ENCODE peak calls at places on chromosome 9, in ten cellular contexts. One of them, this sample, is unnamed.

GRCh38 chr9:26971721-26972120 is 15.5 kb downstream of the IFT74 start:
- DNase-seq in uterus: no peak
- DNase-seq in K562: no peak
- DNase-seq in suprapubic skin: no peak
- DNase-seq in heart right ventricle: no peak
- DNase-seq in left ventricle myocardium inferior: no peak
- DNase-seq in kidney: no peak
- DNase-seq in endodermal cell: no peak
- DNase-seq in GM23248: no peak
- DNase-seq in stomach: no peak
- DNase-seq in this sample: no peak

GRCh38 chr9:99834474-99834873 is 12.8 kb downstream of the NR4A3 start:
- DNase-seq in uterus: no peak
- DNase-seq in K562: no peak
- DNase-seq in suprapubic skin: no peak
- DNase-seq in heart right ventricle: no peak
- DNase-seq in left ventricle myocardium inferior: no peak
- DNase-seq in kidney: no peak
- DNase-seq in endodermal cell: peak; percentile 72
- DNase-seq in GM23248: no peak
- DNase-seq in stomach: no peak
- DNase-seq in this sample: no peak

GRCh38 chr9:16585571-16585970 is 284.9 kb downstream of the BNC2 start:
- DNase-seq in uterus: no peak
- DNase-seq in K562: no peak
- DNase-seq in suprapubic skin: no peak
- DNase-seq in heart right ventricle: no peak
- DNase-seq in left ventricle myocardium inferior: no peak
- DNase-seq in kidney: no peak
- DNase-seq in endodermal cell: no peak
- DNase-seq in GM23248: no peak
- DNase-seq in stomach: no peak
- DNase-seq in this sample: no peak

GRCh38 chr9:20844916-20845315 is 160.9 kb downstream of the FOCAD start:
- DNase-seq in uterus: no peak
- DNase-seq in K562: no peak
- DNase-seq in suprapubic skin: no peak
- DNase-seq in heart right ventricle: no peak
- DNase-seq in left ventricle myocardium inferior: no peak
- DNase-seq in kidney: no peak
- DNase-seq in endodermal cell: no peak
- DNase-seq in GM23248: peak; percentile 48
- DNase-seq in stomach: no peak
- DNase-seq in this sample: no peak

GRCh38 chr9:129669141-129669718 is 3.8 kb downstream of the PRRX2 start:
- DNase-seq in uterus: no peak
- DNase-seq in K562: no peak
- DNase-seq in suprapubic skin: no peak
- DNase-seq in heart right ventricle: no peak
- DNase-seq in left ventricle myocardium inferior: no peak
- DNase-seq in kidney: no peak
- DNase-seq in endodermal cell: no peak
- DNase-seq in GM23248: peak; percentile 96
- DNase-seq in stomach: no peak
- DNase-seq in this sample: no peak

GRCh38 chr9:78009156-78009555 is 22.5 kb downstream of the GNAQ start:
- DNase-seq in uterus: no peak
- DNase-seq in K562: no peak
- DNase-seq in suprapubic skin: no peak
- DNase-seq in heart right ventricle: no peak
- DNase-seq in left ventricle myocardium inferior: no peak
- DNase-seq in kidney: no peak
- DNase-seq in endodermal cell: no peak
- DNase-seq in GM23248: no peak
- DNase-seq in stomach: no peak
- DNase-seq in this sample: no peak

GRCh38 chr9:98903938-98904560 is 39.7 kb upstream of the COL15A1 start:
- DNase-seq in uterus: no peak
- DNase-seq in K562: no peak
- DNase-seq in suprapubic skin: no peak
- DNase-seq in heart right ventricle: peak; percentile 47
- DNase-seq in left ventricle myocardium inferior: peak; percentile 51
- DNase-seq in kidney: no peak
- DNase-seq in endodermal cell: peak; percentile 45
- DNase-seq in GM23248: no peak
- DNase-seq in stomach: no peak
- DNase-seq in this sample: no peak

GRCh38 chr9:124800306-124801259 is 23.6 kb downstream of the OLFML2A start:
- DNase-seq in uterus: peak; percentile 63
- DNase-seq in K562: no peak
- DNase-seq in suprapubic skin: no peak
- DNase-seq in heart right ventricle: peak; percentile 76
- DNase-seq in left ventricle myocardium inferior: peak; percentile 54
- DNase-seq in kidney: no peak
- DNase-seq in endodermal cell: no peak
- DNase-seq in GM23248: peak; percentile 56
- DNase-seq in stomach: no peak
- DNase-seq in this sample: peak; percentile 49

GRCh38 chr9:37251452-37251851 is 131.1 kb downstream of the ZCCHC7 start:
- DNase-seq in uterus: no peak
- DNase-seq in K562: no peak
- DNase-seq in suprapubic skin: no peak
- DNase-seq in heart right ventricle: no peak
- DNase-seq in left ventricle myocardium inferior: no peak
- DNase-seq in kidney: no peak
- DNase-seq in endodermal cell: peak; percentile 67
- DNase-seq in GM23248: no peak
- DNase-seq in stomach: no peak
- DNase-seq in this sample: no peak

GRCh38 chr9:87201316-87201715 is 254.0 kb upstream of the GAS1 start:
- DNase-seq in uterus: no peak
- DNase-seq in K562: no peak
- DNase-seq in suprapubic skin: no peak
- DNase-seq in heart right ventricle: no peak
- DNase-seq in left ventricle myocardium inferior: no peak
- DNase-seq in kidney: no peak
- DNase-seq in endodermal cell: no peak
- DNase-seq in GM23248: peak; percentile 34
- DNase-seq in stomach: no peak
- DNase-seq in this sample: no peak

GRCh38 chr9:91219557-91219956 is 142.2 kb downstream of the AUH start:
- DNase-seq in uterus: no peak
- DNase-seq in K562: no peak
- DNase-seq in suprapubic skin: no peak
- DNase-seq in heart right ventricle: no peak
- DNase-seq in left ventricle myocardium inferior: no peak
- DNase-seq in kidney: no peak
- DNase-seq in endodermal cell: no peak
- DNase-seq in GM23248: no peak
- DNase-seq in stomach: no peak
- DNase-seq in this sample: no peak

GRCh38 chr9:131097259-131097947 is 1.1 kb downstream of the AIF1L start:
- DNase-seq in uterus: no peak
- DNase-seq in K562: no peak
- DNase-seq in suprapubic skin: no peak
- DNase-seq in heart right ventricle: no peak
- DNase-seq in left ventricle myocardium inferior: no peak
- DNase-seq in kidney: no peak
- DNase-seq in endodermal cell: no peak
- DNase-seq in GM23248: no peak
- DNase-seq in stomach: no peak
- DNase-seq in this sample: no peak

GRCh38 chr9:76651114-76651697 is 113.0 kb upstream of the PCA3 start:
- DNase-seq in uterus: no peak
- DNase-seq in K562: no peak
- DNase-seq in suprapubic skin: no peak
- DNase-seq in heart right ventricle: no peak
- DNase-seq in left ventricle myocardium inferior: no peak
- DNase-seq in kidney: no peak
- DNase-seq in endodermal cell: no peak
- DNase-seq in GM23248: no peak
- DNase-seq in stomach: no peak
- DNase-seq in this sample: no peak
- H3K4me3 ChIP-seq in uterus: peak overlapping the region; percentile 1
- H3K4me3 ChIP-seq in K562: no peak overlapping the region
- H3K4me3 ChIP-seq in suprapubic skin: peak overlapping the region; percentile 23
- H3K4me3 ChIP-seq in heart right ventricle: peak overlapping the region; percentile 43
- H3K4me3 ChIP-seq in left ventricle myocardium inferior: peak overlapping the region; percentile 48
- H3K4me3 ChIP-seq in kidney: peak overlapping the region; percentile 27
- H3K4me3 ChIP-seq in endodermal cell: no peak overlapping the region
- H3K4me3 ChIP-seq in GM23248: no peak overlapping the region
- H3K4me3 ChIP-seq in stomach: peak overlapping the region; percentile 18
- H3K4me3 ChIP-seq in this sample: no peak overlapping the region

DNA sequence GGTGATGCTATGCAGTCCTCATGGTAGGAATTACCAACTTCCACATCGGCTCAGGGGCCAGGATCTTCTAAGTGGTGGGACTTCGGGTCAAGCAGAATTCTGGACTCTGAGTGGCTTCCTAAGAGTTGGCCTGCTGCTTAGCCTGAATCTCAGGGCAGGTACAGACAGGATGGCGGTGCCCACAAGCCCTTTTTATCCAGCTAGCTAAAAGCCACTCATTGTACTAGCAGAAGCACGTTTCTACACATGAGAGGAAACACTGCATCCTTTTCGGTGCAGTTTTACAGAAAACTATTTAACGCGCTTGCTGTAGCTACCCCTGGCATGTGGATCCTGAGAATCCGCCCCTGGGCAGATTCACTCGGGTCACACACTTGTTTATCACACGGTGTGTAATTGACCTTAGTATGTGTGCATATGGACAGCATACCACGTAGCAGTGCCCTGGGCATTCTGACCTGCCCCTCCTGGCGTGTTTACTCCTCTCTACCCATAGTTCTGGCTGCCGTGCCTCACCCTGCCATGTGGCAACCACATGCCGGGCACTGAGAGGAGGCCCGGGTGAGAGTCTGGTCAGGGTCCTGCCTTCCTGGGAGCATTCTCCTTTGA is 65.8 kb downstream of the DAB2IP start:
- DNase-seq in uterus: no peak
- DNase-seq in K562: no peak
- DNase-seq in suprapubic skin: no peak
- DNase-seq in heart right ventricle: no peak
- DNase-seq in left ventricle myocardium inferior: no peak
- DNase-seq in kidney: no peak
- DNase-seq in endodermal cell: no peak
- DNase-seq in GM23248: peak; percentile 21
- DNase-seq in stomach: no peak
- DNase-seq in this sample: no peak
- H3K4me1 ChIP-seq in uterus: peaks cover 7% of the 10 kb centered on the region
- H3K4me1 ChIP-seq in K562: no peaks in the 10 kb centered on the region
- H3K4me1 ChIP-seq in suprapubic skin: peaks cover 55% of the 10 kb centered on the region
- H3K4me1 ChIP-seq in heart right ventricle: peaks cover 99% of the 10 kb centered on the region
- H3K4me1 ChIP-seq in left ventricle myocardium inferior: peaks cover 100% of the 10 kb centered on the region
- H3K4me1 ChIP-seq in kidney: peaks cover 23% of the 10 kb centered on the region
- H3K4me1 ChIP-seq in endodermal cell: no peaks in the 10 kb centered on the region
- H3K4me1 ChIP-seq in GM23248: peaks cover 22% of the 10 kb centered on the region
- H3K4me1 ChIP-seq in stomach: peaks cover 70% of the 10 kb centered on the region
- H3K4me1 ChIP-seq in this sample: peaks cover 5% of the 10 kb centered on the region

GRCh38 chr9:136309806-136310220 is 5.9 kb upstream of the CCDC187 start:
- DNase-seq in uterus: no peak
- DNase-seq in K562: no peak
- DNase-seq in suprapubic skin: no peak
- DNase-seq in heart right ventricle: no peak
- DNase-seq in left ventricle myocardium inferior: no peak
- DNase-seq in kidney: no peak
- DNase-seq in endodermal cell: no peak
- DNase-seq in GM23248: no peak
- DNase-seq in stomach: no peak
- DNase-seq in this sample: no peak
- H3K4me3 ChIP-seq in uterus: no peak overlapping the region
- H3K4me3 ChIP-seq in K562: no peak overlapping the region
- H3K4me3 ChIP-seq in suprapubic skin: no peak overlapping the region
- H3K4me3 ChIP-seq in heart right ventricle: no peak overlapping the region
- H3K4me3 ChIP-seq in left ventricle myocardium inferior: no peak overlapping the region
- H3K4me3 ChIP-seq in kidney: no peak overlapping the region
- H3K4me3 ChIP-seq in endodermal cell: no peak overlapping the region
- H3K4me3 ChIP-seq in GM23248: no peak overlapping the region
- H3K4me3 ChIP-seq in stomach: no peak overlapping the region
- H3K4me3 ChIP-seq in this sample: no peak overlapping the region

GRCh38 chr9:113879318-113879717 is 3.2 kb downstream of the ZNF618 start:
- DNase-seq in uterus: peak; percentile 79
- DNase-seq in K562: peak; percentile 51
- DNase-seq in suprapubic skin: no peak
- DNase-seq in heart right ventricle: no peak
- DNase-seq in left ventricle myocardium inferior: no peak
- DNase-seq in kidney: no peak
- DNase-seq in endodermal cell: no peak
- DNase-seq in GM23248: no peak
- DNase-seq in stomach: no peak
- DNase-seq in this sample: no peak

GRCh38 chr9:113882181-113882580 is 6.1 kb downstream of the ZNF618 start:
- DNase-seq in uterus: no peak
- DNase-seq in K562: no peak
- DNase-seq in suprapubic skin: no peak
- DNase-seq in heart right ventricle: no peak
- DNase-seq in left ventricle myocardium inferior: no peak
- DNase-seq in kidney: no peak
- DNase-seq in endodermal cell: no peak
- DNase-seq in GM23248: no peak
- DNase-seq in stomach: no peak
- DNase-seq in this sample: no peak

GRCh38 chr9:113876806-113877236 is 712 bp downstream of the ZNF618 start:
- DNase-seq in uterus: no peak
- DNase-seq in K562: no peak
- DNase-seq in suprapubic skin: no peak
- DNase-seq in heart right ventricle: no peak
- DNase-seq in left ventricle myocardium inferior: no peak
- DNase-seq in kidney: no peak
- DNase-seq in endodermal cell: no peak
- DNase-seq in GM23248: peak; percentile 72
- DNase-seq in stomach: no peak
- DNase-seq in this sample: no peak

GRCh38 chr9:113882636-113883164 is 6.6 kb downstream of the ZNF618 start:
- DNase-seq in uterus: no peak
- DNase-seq in K562: no peak
- DNase-seq in suprapubic skin: no peak
- DNase-seq in heart right ventricle: no peak
- DNase-seq in left ventricle myocardium inferior: no peak
- DNase-seq in kidney: no peak
- DNase-seq in endodermal cell: no peak
- DNase-seq in GM23248: no peak
- DNase-seq in stomach: no peak
- DNase-seq in this sample: no peak

GRCh38 chr9:113879906-113880305 is 3.8 kb downstream of the ZNF618 start:
- DNase-seq in uterus: no peak
- DNase-seq in K562: no peak
- DNase-seq in suprapubic skin: no peak
- DNase-seq in heart right ventricle: no peak
- DNase-seq in left ventricle myocardium inferior: no peak
- DNase-seq in kidney: no peak
- DNase-seq in endodermal cell: no peak
- DNase-seq in GM23248: no peak
- DNase-seq in stomach: no peak
- DNase-seq in this sample: no peak
- H3K4me1 ChIP-seq in uterus: no peaks in the 10 kb centered on the region
- H3K4me1 ChIP-seq in K562: peaks cover 40% of the 10 kb centered on the region
- H3K4me1 ChIP-seq in suprapubic skin: peaks cover 25% of the 10 kb centered on the region
- H3K4me1 ChIP-seq in heart right ventricle: peaks cover 23% of the 10 kb centered on the region
- H3K4me1 ChIP-seq in left ventricle myocardium inferior: peaks cover 26% of the 10 kb centered on the region
- H3K4me1 ChIP-seq in kidney: peaks cover 4% of the 10 kb centered on the region
- H3K4me1 ChIP-seq in endodermal cell: no peaks in the 10 kb centered on the region
- H3K4me1 ChIP-seq in GM23248: peaks cover 15% of the 10 kb centered on the region
- H3K4me1 ChIP-seq in stomach: peaks cover 69% of the 10 kb centered on the region
- H3K4me1 ChIP-seq in this sample: peaks cover 4% of the 10 kb centered on the region